ENCODE peak calls at places on chromosomes 11 and 22, in six cellular contexts. B is ELR; L is heart left ventricle; N is CD8-positive, alpha-beta T cell; K is activated T-cell treated with anti-CD3 and anti-CD28 coated beads for 48 hours; G is Kasumi-1. T is an unnamed sample.

GRCh38 chr11:89491141-89491690 is at the start of gene NOX4:
- DNase-seq in L (peak), K (no peak), B (peak), N (no peak), G (no peak), T (no peak)

GRCh38 chr22:35842954-35843353 is 125.3 kb downstream of the APOL5 start:
- DNase-seq in L (no peak), N (no peak), K (no peak), G (peak), B (peak), T (no peak)

GRCh38 chr11:20621679-20622078 is 22.3 kb downstream of the SLC6A5 start:
- DNase-seq in K (no peak), B (no peak), L (no peak), G (no peak), N (no peak), T (no peak)

GRCh38 chr11:69240332-69241074 is 53.5 kb upstream of the MYEOV start:
- DNase-seq in N (peak), K (no peak), B (peak), L (no peak), G (no peak), T (no peak)

GRCh38 chr11:58530236-58530635 is 22.3 kb upstream of the OR5B21 start:
- DNase-seq in K (no peak), B (no peak), L (no peak), G (no peak), N (peak), T (no peak)

GRCh38 chr11:37812281-37812880 is 1214.3 kb upstream of the RAG2 start:
- DNase-seq in N (no peak), L (no peak), B (no peak), K (no peak), G (no peak), T (no peak)

GRCh38 chr11:45475135-45475534 is 189.0 kb upstream of the SYT13 start:
- DNase-seq in L (no peak), G (no peak), B (no peak), K (no peak), N (no peak), T (no peak)

GRCh38 chr11:111707039-111707690 is 59.0 kb downstream of the PPP2R1B start:
- DNase-seq in B (peak), N (no peak), K (no peak), G (no peak), L (no peak), T (no peak)

GRCh38 chr22:49925525-49926128 is 7.2 kb downstream of the CRELD2 start:
- DNase-seq in N (peak), G (peak), B (no peak), K (peak), L (no peak), T (peak)

T was measured in CD4-positive, CD25-positive, alpha-beta regulatory T cell.